ENCODE peak calls at places on chromosomes 13 and 19, in ten cellular contexts. One of them, this sample, is unnamed.

GRCh38 chr13:35953537-35954206 is 177.5 kb downstream of the DCLK1 start:
- DNase-seq in mesendoderm: peak
- DNase-seq in RWPE1: peak
- DNase-seq in Karpas-422: peak
- DNase-seq in heart left ventricle: peak
- DNase-seq in prostate gland: peak
- DNase-seq in CD4-positive, alpha-beta memory T cell: no peak
- DNase-seq in astrocyte: peak
- DNase-seq in cardiac muscle cell: peak
- DNase-seq in psoas muscle: peak
- DNase-seq in this sample: peak

GRCh38 chr13:74084375-74084902 is 49.8 kb downstream of the KLF12 start:
- DNase-seq in mesendoderm: no peak
- DNase-seq in RWPE1: no peak
- DNase-seq in Karpas-422: no peak
- DNase-seq in heart left ventricle: no peak
- DNase-seq in prostate gland: no peak
- DNase-seq in CD4-positive, alpha-beta memory T cell: no peak
- DNase-seq in astrocyte: no peak
- DNase-seq in cardiac muscle cell: no peak
- DNase-seq in psoas muscle: no peak
- DNase-seq in this sample: no peak

GRCh38 chr13:65091031-65091430 is 2139.1 kb downstream of the PCDH9 start:
- DNase-seq in mesendoderm: no peak
- DNase-seq in RWPE1: no peak
- DNase-seq in Karpas-422: no peak
- DNase-seq in heart left ventricle: no peak
- DNase-seq in prostate gland: no peak
- DNase-seq in CD4-positive, alpha-beta memory T cell: no peak
- DNase-seq in astrocyte: no peak
- DNase-seq in cardiac muscle cell: no peak
- DNase-seq in psoas muscle: no peak
- DNase-seq in this sample: no peak

GRCh38 chr19:35133826-35134225 is 1.0 kb downstream of the LGI4 start:
- DNase-seq in mesendoderm: no peak
- DNase-seq in RWPE1: no peak
- DNase-seq in Karpas-422: no peak
- DNase-seq in heart left ventricle: no peak
- DNase-seq in prostate gland: no peak
- DNase-seq in CD4-positive, alpha-beta memory T cell: no peak
- DNase-seq in astrocyte: no peak
- DNase-seq in cardiac muscle cell: no peak
- DNase-seq in psoas muscle: no peak
- DNase-seq in this sample: no peak

GRCh38 chr19:49422407-49423277 is 599 bp downstream of the PTH2 start:
- DNase-seq in mesendoderm: peak
- DNase-seq in RWPE1: no peak
- DNase-seq in Karpas-422: no peak
- DNase-seq in heart left ventricle: no peak
- DNase-seq in prostate gland: no peak
- DNase-seq in CD4-positive, alpha-beta memory T cell: peak
- DNase-seq in astrocyte: no peak
- DNase-seq in cardiac muscle cell: peak
- DNase-seq in psoas muscle: peak
- DNase-seq in this sample: no peak

GRCh38 chr19:35645680-35646511 is 2.2 kb upstream of the COX6B1 start:
- DNase-seq in mesendoderm: peak
- DNase-seq in RWPE1: no peak
- DNase-seq in Karpas-422: no peak
- DNase-seq in heart left ventricle: no peak
- DNase-seq in prostate gland: no peak
- DNase-seq in CD4-positive, alpha-beta memory T cell: no peak
- DNase-seq in astrocyte: no peak
- DNase-seq in cardiac muscle cell: no peak
- DNase-seq in psoas muscle: no peak
- DNase-seq in this sample: no peak

GRCh38 chr13:110663044-110663443 is 42.9 kb downstream of the CARS2 start:
- DNase-seq in mesendoderm: no peak
- DNase-seq in RWPE1: no peak
- DNase-seq in Karpas-422: no peak
- DNase-seq in heart left ventricle: no peak
- DNase-seq in prostate gland: no peak
- DNase-seq in CD4-positive, alpha-beta memory T cell: no peak
- DNase-seq in astrocyte: no peak
- DNase-seq in cardiac muscle cell: no peak
- DNase-seq in psoas muscle: no peak
- DNase-seq in this sample: no peak

GRCh38 chr13:39422845-39423565 is 180.0 kb downstream of the LHFPL6 start:
- DNase-seq in mesendoderm: no peak
- DNase-seq in RWPE1: no peak
- DNase-seq in Karpas-422: no peak
- DNase-seq in heart left ventricle: no peak
- DNase-seq in prostate gland: no peak
- DNase-seq in CD4-positive, alpha-beta memory T cell: no peak
- DNase-seq in astrocyte: no peak
- DNase-seq in cardiac muscle cell: peak
- DNase-seq in psoas muscle: no peak
- DNase-seq in this sample: no peak

GRCh38 chr13:62702502-62702901 is 1286.9 kb upstream of the PCDH20 start:
- DNase-seq in mesendoderm: no peak
- DNase-seq in RWPE1: no peak
- DNase-seq in Karpas-422: no peak
- DNase-seq in heart left ventricle: no peak
- DNase-seq in prostate gland: no peak
- DNase-seq in CD4-positive, alpha-beta memory T cell: no peak
- DNase-seq in astrocyte: no peak
- DNase-seq in cardiac muscle cell: no peak
- DNase-seq in psoas muscle: no peak
- DNase-seq in this sample: no peak

GRCh38 chr19:47725759-47726401 is 12.7 kb downstream of the EHD2 start:
- DNase-seq in mesendoderm: no peak
- DNase-seq in RWPE1: peak
- DNase-seq in Karpas-422: no peak
- DNase-seq in heart left ventricle: no peak
- DNase-seq in prostate gland: peak
- DNase-seq in CD4-positive, alpha-beta memory T cell: no peak
- DNase-seq in astrocyte: no peak
- DNase-seq in cardiac muscle cell: no peak
- DNase-seq in psoas muscle: no peak
- DNase-seq in this sample: no peak

GRCh38 chr13:51814825-51815650 is 11.1 kb upstream of the DHRS12 start:
- DNase-seq in mesendoderm: peak
- DNase-seq in RWPE1: peak
- DNase-seq in Karpas-422: peak
- DNase-seq in heart left ventricle: peak
- DNase-seq in prostate gland: peak
- DNase-seq in CD4-positive, alpha-beta memory T cell: peak
- DNase-seq in astrocyte: no peak
- DNase-seq in cardiac muscle cell: peak
- DNase-seq in psoas muscle: peak
- DNase-seq in this sample: peak

GRCh38 chr13:31437975-31438374 is 238.2 kb downstream of the B3GLCT start:
- DNase-seq in mesendoderm: peak
- DNase-seq in RWPE1: no peak
- DNase-seq in Karpas-422: no peak
- DNase-seq in heart left ventricle: no peak
- DNase-seq in prostate gland: no peak
- DNase-seq in CD4-positive, alpha-beta memory T cell: no peak
- DNase-seq in astrocyte: no peak
- DNase-seq in cardiac muscle cell: no peak
- DNase-seq in psoas muscle: no peak
- DNase-seq in this sample: no peak

GRCh38 chr19:17205237-17206140 is 9.7 kb upstream of the USE1 start:
- DNase-seq in mesendoderm: peak
- DNase-seq in RWPE1: peak
- DNase-seq in Karpas-422: peak
- DNase-seq in heart left ventricle: peak
- DNase-seq in prostate gland: peak
- DNase-seq in CD4-positive, alpha-beta memory T cell: peak
- DNase-seq in astrocyte: no peak
- DNase-seq in cardiac muscle cell: peak
- DNase-seq in psoas muscle: no peak
- DNase-seq in this sample: peak

GRCh38 chr13:106701810-106702341 is 133.9 kb upstream of the ARGLU1 start:
- DNase-seq in mesendoderm: no peak
- DNase-seq in RWPE1: no peak
- DNase-seq in Karpas-422: no peak
- DNase-seq in heart left ventricle: peak
- DNase-seq in prostate gland: no peak
- DNase-seq in CD4-positive, alpha-beta memory T cell: no peak
- DNase-seq in astrocyte: no peak
- DNase-seq in cardiac muscle cell: no peak
- DNase-seq in psoas muscle: peak
- DNase-seq in this sample: no peak

GRCh38 chr19:52492201-52492960 is 35.1 kb upstream of the ZNF808 start:
- DNase-seq in mesendoderm: peak
- DNase-seq in RWPE1: no peak
- DNase-seq in Karpas-422: no peak
- DNase-seq in heart left ventricle: no peak
- DNase-seq in prostate gland: no peak
- DNase-seq in CD4-positive, alpha-beta memory T cell: no peak
- DNase-seq in astrocyte: no peak
- DNase-seq in cardiac muscle cell: no peak
- DNase-seq in psoas muscle: no peak
- DNase-seq in this sample: no peak

GRCh38 chr19:42297034-42297433 is 4.9 kb upstream of the PRR19 start:
- DNase-seq in mesendoderm: no peak
- DNase-seq in RWPE1: no peak
- DNase-seq in Karpas-422: no peak
- DNase-seq in heart left ventricle: no peak
- DNase-seq in prostate gland: no peak
- DNase-seq in CD4-positive, alpha-beta memory T cell: no peak
- DNase-seq in astrocyte: no peak
- DNase-seq in cardiac muscle cell: no peak
- DNase-seq in psoas muscle: no peak
- DNase-seq in this sample: no peak

GRCh38 chr19:54662730-54663129 is at the start of gene LILRB4:
- DNase-seq in mesendoderm: no peak
- DNase-seq in RWPE1: no peak
- DNase-seq in Karpas-422: no peak
- DNase-seq in heart left ventricle: peak
- DNase-seq in prostate gland: no peak
- DNase-seq in CD4-positive, alpha-beta memory T cell: no peak
- DNase-seq in astrocyte: no peak
- DNase-seq in cardiac muscle cell: no peak
- DNase-seq in psoas muscle: no peak
- DNase-seq in this sample: no peak
- H3K27ac ChIP-seq in mesendoderm: no peak
- H3K27ac ChIP-seq in RWPE1: no peak
- H3K27ac ChIP-seq in Karpas-422: no peak
- H3K27ac ChIP-seq in heart left ventricle: no peak
- H3K27ac ChIP-seq in prostate gland: no peak
- H3K27ac ChIP-seq in CD4-positive, alpha-beta memory T cell: no peak
- H3K27ac ChIP-seq in astrocyte: no peak
- H3K27ac ChIP-seq in cardiac muscle cell: no peak
- H3K27ac ChIP-seq in psoas muscle: no peak
- H3K27ac ChIP-seq in this sample: no peak

DNA sequence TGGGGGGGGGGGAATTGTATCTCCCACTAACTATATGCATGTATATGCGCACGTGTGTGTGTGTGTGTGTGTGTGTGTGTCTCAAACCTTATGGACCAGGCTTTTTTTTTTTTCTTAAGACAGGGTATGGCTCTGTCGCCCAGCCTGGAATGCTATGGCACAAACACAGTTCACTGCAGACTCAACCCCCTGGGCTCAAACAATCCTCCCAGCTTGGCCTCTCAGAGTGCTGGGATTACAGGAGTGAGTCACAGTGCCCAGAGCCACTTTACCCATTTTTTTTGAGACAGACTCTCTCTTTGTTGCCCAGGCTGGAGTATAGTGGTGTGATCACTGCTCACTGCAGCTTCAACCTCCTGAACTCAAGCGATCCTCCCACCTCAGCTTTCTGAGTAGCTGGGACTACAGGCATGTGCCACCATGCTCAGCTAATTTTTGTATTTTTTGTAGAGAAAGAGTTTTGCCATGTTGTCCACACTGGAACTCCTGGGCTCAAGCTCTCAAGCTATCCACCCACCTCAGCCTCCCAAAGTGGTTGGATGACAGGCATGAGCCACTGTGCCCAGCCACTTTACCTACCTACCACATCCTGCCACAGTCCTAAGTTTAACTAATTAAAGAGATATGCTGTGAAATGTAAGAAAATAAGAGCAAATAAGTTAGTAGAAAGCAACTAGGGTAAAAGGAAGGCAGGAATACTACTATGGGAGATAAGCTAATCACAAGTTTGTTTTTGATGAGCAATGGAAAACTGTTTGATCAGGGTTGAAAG is 2.4 kb downstream of the ZMYM5 start:
- DNase-seq in mesendoderm: peak
- DNase-seq in RWPE1: no peak
- DNase-seq in Karpas-422: no peak
- DNase-seq in heart left ventricle: no peak
- DNase-seq in prostate gland: no peak
- DNase-seq in CD4-positive, alpha-beta memory T cell: no peak
- DNase-seq in astrocyte: peak
- DNase-seq in cardiac muscle cell: peak
- DNase-seq in psoas muscle: no peak
- DNase-seq in this sample: peak
- H3K27ac ChIP-seq in mesendoderm: no peak
- H3K27ac ChIP-seq in RWPE1: peak
- H3K27ac ChIP-seq in Karpas-422: no peak
- H3K27ac ChIP-seq in heart left ventricle: no peak
- H3K27ac ChIP-seq in prostate gland: no peak
- H3K27ac ChIP-seq in CD4-positive, alpha-beta memory T cell: peak
- H3K27ac ChIP-seq in astrocyte: peak
- H3K27ac ChIP-seq in cardiac muscle cell: no peak
- H3K27ac ChIP-seq in psoas muscle: peak
- H3K27ac ChIP-seq in this sample: peak

GRCh38 chr13:113953561-113953960 is 20.3 kb downstream of the C13orf46 start:
- DNase-seq in mesendoderm: no peak
- DNase-seq in RWPE1: no peak
- DNase-seq in Karpas-422: no peak
- DNase-seq in heart left ventricle: no peak
- DNase-seq in prostate gland: no peak
- DNase-seq in CD4-positive, alpha-beta memory T cell: no peak
- DNase-seq in astrocyte: no peak
- DNase-seq in cardiac muscle cell: no peak
- DNase-seq in psoas muscle: no peak
- DNase-seq in this sample: no peak
- H3K27ac ChIP-seq in mesendoderm: no peak
- H3K27ac ChIP-seq in RWPE1: peak
- H3K27ac ChIP-seq in Karpas-422: no peak
- H3K27ac ChIP-seq in heart left ventricle: no peak
- H3K27ac ChIP-seq in prostate gland: no peak
- H3K27ac ChIP-seq in CD4-positive, alpha-beta memory T cell: no peak
- H3K27ac ChIP-seq in astrocyte: no peak
- H3K27ac ChIP-seq in cardiac muscle cell: no peak
- H3K27ac ChIP-seq in psoas muscle: no peak
- H3K27ac ChIP-seq in this sample: no peak

GRCh38 chr19:2223959-2224358 is 12.2 kb downstream of the PLEKHJ1 start:
- DNase-seq in mesendoderm: no peak
- DNase-seq in RWPE1: no peak
- DNase-seq in Karpas-422: peak
- DNase-seq in heart left ventricle: no peak
- DNase-seq in prostate gland: no peak
- DNase-seq in CD4-positive, alpha-beta memory T cell: no peak
- DNase-seq in astrocyte: no peak
- DNase-seq in cardiac muscle cell: no peak
- DNase-seq in psoas muscle: no peak
- DNase-seq in this sample: no peak
- H3K27ac ChIP-seq in mesendoderm: no peak
- H3K27ac ChIP-seq in RWPE1: peak
- H3K27ac ChIP-seq in Karpas-422: no peak
- H3K27ac ChIP-seq in heart left ventricle: no peak
- H3K27ac ChIP-seq in prostate gland: no peak
- H3K27ac ChIP-seq in CD4-positive, alpha-beta memory T cell: no peak
- H3K27ac ChIP-seq in astrocyte: no peak
- H3K27ac ChIP-seq in cardiac muscle cell: no peak
- H3K27ac ChIP-seq in psoas muscle: no peak
- H3K27ac ChIP-seq in this sample: no peak

GRCh38 chr19:2208975-2209374 is 27.2 kb downstream of the PLEKHJ1 start:
- DNase-seq in mesendoderm: no peak
- DNase-seq in RWPE1: no peak
- DNase-seq in Karpas-422: no peak
- DNase-seq in heart left ventricle: peak
- DNase-seq in prostate gland: no peak
- DNase-seq in CD4-positive, alpha-beta memory T cell: no peak
- DNase-seq in astrocyte: no peak
- DNase-seq in cardiac muscle cell: no peak
- DNase-seq in psoas muscle: no peak
- DNase-seq in this sample: no peak
- H3K27ac ChIP-seq in mesendoderm: no peak
- H3K27ac ChIP-seq in RWPE1: peak
- H3K27ac ChIP-seq in Karpas-422: no peak
- H3K27ac ChIP-seq in heart left ventricle: no peak
- H3K27ac ChIP-seq in prostate gland: no peak
- H3K27ac ChIP-seq in CD4-positive, alpha-beta memory T cell: no peak
- H3K27ac ChIP-seq in astrocyte: peak
- H3K27ac ChIP-seq in cardiac muscle cell: peak
- H3K27ac ChIP-seq in psoas muscle: no peak
- H3K27ac ChIP-seq in this sample: no peak

This sample was measured in PC-9.